ENCODE peak calls at places on chromosome 9, in seven cellular contexts. One of them, this sample, is unnamed.

GRCh38 chr9:14515564-14516198 is 177.6 kb downstream of the ZDHHC21 start:
- DNase-seq in stimulated activated CD4-positive, alpha-beta T cell treated with anti-CD3 and anti-CD28 coated beads, Interleukin-12 subunit alpha, Interleukin-12 subunit beta, amount 100 ng/mL, for 24 hours: no peak
- DNase-seq in B cell: no peak
- DNase-seq in activated CD8-positive, alpha-beta memory T cell treated with anti-CD3 and anti-CD28 coated beads, Interleukin-2, amount 50 U/mL, for 48 hours: no peak
- DNase-seq in GM23248: no peak
- DNase-seq in endothelial cell: no peak
- DNase-seq in C1 segment of cervical spinal cord: no peak
- DNase-seq in this sample: no peak

GRCh38 chr9:33225319-33226152 is 14.4 kb upstream of the SPINK4 start:
- DNase-seq in B cell: peak
- DNase-seq in endothelial cell: peak
- DNase-seq in stimulated activated CD4-positive, alpha-beta T cell treated with anti-CD3 and anti-CD28 coated beads, Interleukin-12 subunit alpha, Interleukin-12 subunit beta, amount 100 ng/mL, for 24 hours: peak
- DNase-seq in activated CD8-positive, alpha-beta memory T cell treated with anti-CD3 and anti-CD28 coated beads, Interleukin-2, amount 50 U/mL, for 48 hours: peak
- DNase-seq in C1 segment of cervical spinal cord: no peak
- DNase-seq in GM23248: peak
- DNase-seq in this sample: peak

GRCh38 chr9:91360551-91361293 is 996 bp downstream of the AUH start:
- DNase-seq in GM23248: peak
- DNase-seq in stimulated activated CD4-positive, alpha-beta T cell treated with anti-CD3 and anti-CD28 coated beads, Interleukin-12 subunit alpha, Interleukin-12 subunit beta, amount 100 ng/mL, for 24 hours: no peak
- DNase-seq in B cell: peak
- DNase-seq in endothelial cell: no peak
- DNase-seq in activated CD8-positive, alpha-beta memory T cell treated with anti-CD3 and anti-CD28 coated beads, Interleukin-2, amount 50 U/mL, for 48 hours: no peak
- DNase-seq in C1 segment of cervical spinal cord: no peak
- DNase-seq in this sample: peak

GRCh38 chr9:82140471-82140870 is 151.9 kb downstream of the SPATA31D1 start:
- DNase-seq in C1 segment of cervical spinal cord: no peak
- DNase-seq in activated CD8-positive, alpha-beta memory T cell treated with anti-CD3 and anti-CD28 coated beads, Interleukin-2, amount 50 U/mL, for 48 hours: no peak
- DNase-seq in GM23248: no peak
- DNase-seq in B cell: no peak
- DNase-seq in endothelial cell: no peak
- DNase-seq in stimulated activated CD4-positive, alpha-beta T cell treated with anti-CD3 and anti-CD28 coated beads, Interleukin-12 subunit alpha, Interleukin-12 subunit beta, amount 100 ng/mL, for 24 hours: no peak
- DNase-seq in this sample: no peak

GRCh38 chr9:74577956-74578355 is 80.8 kb downstream of the RORB start:
- DNase-seq in C1 segment of cervical spinal cord: no peak
- DNase-seq in endothelial cell: no peak
- DNase-seq in B cell: peak
- DNase-seq in stimulated activated CD4-positive, alpha-beta T cell treated with anti-CD3 and anti-CD28 coated beads, Interleukin-12 subunit alpha, Interleukin-12 subunit beta, amount 100 ng/mL, for 24 hours: no peak
- DNase-seq in activated CD8-positive, alpha-beta memory T cell treated with anti-CD3 and anti-CD28 coated beads, Interleukin-2, amount 50 U/mL, for 48 hours: no peak
- DNase-seq in GM23248: peak
- DNase-seq in this sample: no peak

GRCh38 chr9:92952861-92953620 is 5.7 kb downstream of the FGD3 start:
- DNase-seq in endothelial cell: no peak
- DNase-seq in stimulated activated CD4-positive, alpha-beta T cell treated with anti-CD3 and anti-CD28 coated beads, Interleukin-12 subunit alpha, Interleukin-12 subunit beta, amount 100 ng/mL, for 24 hours: no peak
- DNase-seq in C1 segment of cervical spinal cord: no peak
- DNase-seq in GM23248: peak
- DNase-seq in activated CD8-positive, alpha-beta memory T cell treated with anti-CD3 and anti-CD28 coated beads, Interleukin-2, amount 50 U/mL, for 48 hours: no peak
- DNase-seq in B cell: no peak
- DNase-seq in this sample: no peak

GRCh38 chr9:80797841-80798688 is 891.3 kb downstream of the TLE1 start:
- DNase-seq in activated CD8-positive, alpha-beta memory T cell treated with anti-CD3 and anti-CD28 coated beads, Interleukin-2, amount 50 U/mL, for 48 hours: no peak
- DNase-seq in stimulated activated CD4-positive, alpha-beta T cell treated with anti-CD3 and anti-CD28 coated beads, Interleukin-12 subunit alpha, Interleukin-12 subunit beta, amount 100 ng/mL, for 24 hours: no peak
- DNase-seq in B cell: no peak
- DNase-seq in endothelial cell: no peak
- DNase-seq in GM23248: no peak
- DNase-seq in C1 segment of cervical spinal cord: no peak
- DNase-seq in this sample: no peak

GRCh38 chr9:127979333-127980055 is 1.3 kb downstream of the EEIG1 start:
- DNase-seq in B cell: peak
- DNase-seq in activated CD8-positive, alpha-beta memory T cell treated with anti-CD3 and anti-CD28 coated beads, Interleukin-2, amount 50 U/mL, for 48 hours: peak
- DNase-seq in endothelial cell: no peak
- DNase-seq in stimulated activated CD4-positive, alpha-beta T cell treated with anti-CD3 and anti-CD28 coated beads, Interleukin-12 subunit alpha, Interleukin-12 subunit beta, amount 100 ng/mL, for 24 hours: no peak
- DNase-seq in C1 segment of cervical spinal cord: no peak
- DNase-seq in GM23248: peak
- DNase-seq in this sample: peak

GRCh38 chr9:83132768-83133167 is 69.8 kb upstream of the RASEF start:
- DNase-seq in activated CD8-positive, alpha-beta memory T cell treated with anti-CD3 and anti-CD28 coated beads, Interleukin-2, amount 50 U/mL, for 48 hours: no peak
- DNase-seq in B cell: no peak
- DNase-seq in endothelial cell: no peak
- DNase-seq in stimulated activated CD4-positive, alpha-beta T cell treated with anti-CD3 and anti-CD28 coated beads, Interleukin-12 subunit alpha, Interleukin-12 subunit beta, amount 100 ng/mL, for 24 hours: no peak
- DNase-seq in GM23248: no peak
- DNase-seq in C1 segment of cervical spinal cord: no peak
- DNase-seq in this sample: no peak

GRCh38 chr9:35856882-35857281 is 13.3 kb downstream of the OR13J1 start:
- DNase-seq in endothelial cell: no peak
- DNase-seq in GM23248: no peak
- DNase-seq in B cell: no peak
- DNase-seq in activated CD8-positive, alpha-beta memory T cell treated with anti-CD3 and anti-CD28 coated beads, Interleukin-2, amount 50 U/mL, for 48 hours: peak
- DNase-seq in C1 segment of cervical spinal cord: no peak
- DNase-seq in stimulated activated CD4-positive, alpha-beta T cell treated with anti-CD3 and anti-CD28 coated beads, Interleukin-12 subunit alpha, Interleukin-12 subunit beta, amount 100 ng/mL, for 24 hours: no peak
- DNase-seq in this sample: no peak

GRCh38 chr9:99193466-99193821 is 28.3 kb downstream of the ALG2 start:
- DNase-seq in C1 segment of cervical spinal cord: no peak
- DNase-seq in activated CD8-positive, alpha-beta memory T cell treated with anti-CD3 and anti-CD28 coated beads, Interleukin-2, amount 50 U/mL, for 48 hours: no peak
- DNase-seq in B cell: no peak
- DNase-seq in endothelial cell: no peak
- DNase-seq in GM23248: no peak
- DNase-seq in stimulated activated CD4-positive, alpha-beta T cell treated with anti-CD3 and anti-CD28 coated beads, Interleukin-12 subunit alpha, Interleukin-12 subunit beta, amount 100 ng/mL, for 24 hours: no peak
- DNase-seq in this sample: no peak

GRCh38 chr9:20940447-20941176 is 90.8 kb downstream of the HACD4 start:
- DNase-seq in C1 segment of cervical spinal cord: no peak
- DNase-seq in B cell: no peak
- DNase-seq in endothelial cell: no peak
- DNase-seq in activated CD8-positive, alpha-beta memory T cell treated with anti-CD3 and anti-CD28 coated beads, Interleukin-2, amount 50 U/mL, for 48 hours: no peak
- DNase-seq in GM23248: peak
- DNase-seq in stimulated activated CD4-positive, alpha-beta T cell treated with anti-CD3 and anti-CD28 coated beads, Interleukin-12 subunit alpha, Interleukin-12 subunit beta, amount 100 ng/mL, for 24 hours: no peak
- DNase-seq in this sample: no peak

This sample was measured in GM10248.